ENCODE peak calls at places on chromosomes 16 and 17, in seven cellular contexts. P is NCI-H1092 treated with DMSO at 0.1 percent for 48 hours; U is retina; J is CD4-positive, alpha-beta T cell; R is stimulated activated CD8-positive, alpha-beta memory T cell treated with anti-CD3 and anti-CD28 coated beads, Interleukin-7, amount 100 ng/mL, for 24 hours; S is AG04450; T is AG08396. Z is an unnamed sample.

GRCh38 chr17:78039581-78039980 is 81.1 kb downstream of the TNRC6C start:
- DNase-seq in S (no peak), T (no peak), J (no peak), R (no peak), P (no peak), U (peak; percentile 39), Z (no peak)

GRCh38 chr17:31226950-31227349 is 70.1 kb downstream of the OMG start:
- DNase-seq in S (no peak), R (no peak), P (no peak), T (no peak), J (no peak), U (no peak), Z (no peak)

GRCh38 chr17:82491196-82491530 is 28.4 kb upstream of the FOXK2 start:
- DNase-seq in S (no peak), U (no peak), J (no peak), P (no peak), T (no peak), R (no peak), Z (peak; percentile 64)

GRCh38 chr17:55056530-55056929 is 88.0 kb downstream of the STXBP4 start:
- DNase-seq in P (peak; percentile 73), J (no peak), T (no peak), S (no peak), R (no peak), U (peak; percentile 4), Z (peak; percentile 61)

GRCh38 chr16:81755915-81756644 is 23.0 kb upstream of the PLCG2 start:
- DNase-seq in T (no peak), U (no peak), S (no peak), P (no peak), J (no peak), R (no peak), Z (no peak)

GRCh38 chr17:32486701-32487459 is at the start of gene CDK5R1:
- DNase-seq in T (peak; percentile 94), S (no peak), J (peak; percentile 82), U (peak; percentile 66), P (peak; percentile 69), R (no peak), Z (peak; percentile 73)

GRCh38 chr17:40178021-40178601 is 841 bp downstream of the RAPGEFL1 start:
- DNase-seq in T (no peak), R (no peak), J (no peak), U (peak; percentile 62), P (no peak), S (no peak), Z (peak; percentile 22)

GRCh38 chr16:24070851-24071250 is 185.3 kb upstream of the CACNG3 start:
- DNase-seq in P (peak; percentile 39), R (no peak), S (no peak), J (no peak), T (peak; percentile 34), U (peak; percentile 62), Z (no peak)

GRCh38 chr17:30337393-30337999 is 3.6 kb upstream of the TMIGD1 start:
- DNase-seq in J (no peak), R (no peak), T (no peak), S (no peak), U (no peak), P (no peak), Z (no peak)

GRCh38 chr17:38796451-38796850 is 2.9 kb downstream of the PIP4K2B start:
- DNase-seq in R (no peak), T (no peak), U (no peak), J (no peak), P (no peak), S (no peak), Z (no peak)

GRCh38 chr17:39178516-39178915 is 12.6 kb upstream of the ARL5C start:
- DNase-seq in T (no peak), U (no peak), S (no peak), R (no peak), J (no peak), P (no peak), Z (no peak)

GRCh38 chr17:61048398-61049106 is 351.1 kb upstream of the TBX2 start:
- DNase-seq in U (no peak), S (no peak), T (no peak), P (no peak), J (no peak), R (no peak), Z (no peak)

Z was measured in G401.